ENCODE peak calls at places on chromosomes 7 and 10, in five cellular contexts. P is stomach, T is pancreas, M is PC-9, V is testis. L is an unnamed sample.

GRCh38 chr7:44867073-44867990 is 18.0 kb downstream of the PURB start:
- DNase-seq in P (no peak), T (no peak), V (no peak), M (peak), L (peak)

GRCh38 chr7:13312327-13312726 is 624.9 kb downstream of the ARL4A start:
- DNase-seq in T (no peak), P (no peak), V (no peak), M (no peak), L (no peak)

GRCh38 chr10:119509909-119510451 is 32.5 kb downstream of the RGS10 start:
- DNase-seq in V (no peak), P (peak), T (peak), M (peak), L (no peak)

GRCh38 chr10:124105045-124105444 is 11.6 kb upstream of the CHST15 start:
- DNase-seq in M (no peak), P (no peak), V (no peak), T (no peak), L (no peak)

GRCh38 chr7:7565746-7566650 is 686 bp upstream of the MIOS start:
- DNase-seq in V (no peak), T (peak), M (peak), P (peak), L (no peak)

GRCh38 chr10:87751274-87751673 is 66.8 kb downstream of the ATAD1 start:
- DNase-seq in P (no peak), M (no peak), T (no peak), V (no peak), L (no peak)

GRCh38 chr10:77332256-77332655 is 305.4 kb downstream of the KCNMA1 start:
- DNase-seq in M (no peak), V (no peak), P (no peak), T (peak), L (no peak)

GRCh38 chr7:151131622-151132293 is 35.7 kb downstream of the GBX1 start:
- DNase-seq in P (no peak), V (no peak), T (no peak), M (no peak), L (no peak)

GRCh38 chr10:114379631-114380041 is 24.7 kb downstream of the AFAP1L2 start:
- DNase-seq in V (no peak), M (no peak), T (no peak), P (no peak), L (no peak)

GRCh38 chr7:2803342-2803692 is 40.8 kb downstream of the GNA12 start:
- DNase-seq in M (no peak), V (no peak), P (no peak), T (no peak), L (no peak)

GRCh38 chr10:43343126-43343525 is 28.3 kb upstream of the FXYD4 start:
- DNase-seq in M (no peak), V (no peak), T (no peak), P (no peak), L (no peak)
- TF ChIP-seq CTCF in M (no peak), V (no peak), T (no peak), P (no peak), L (no peak)

DNA sequence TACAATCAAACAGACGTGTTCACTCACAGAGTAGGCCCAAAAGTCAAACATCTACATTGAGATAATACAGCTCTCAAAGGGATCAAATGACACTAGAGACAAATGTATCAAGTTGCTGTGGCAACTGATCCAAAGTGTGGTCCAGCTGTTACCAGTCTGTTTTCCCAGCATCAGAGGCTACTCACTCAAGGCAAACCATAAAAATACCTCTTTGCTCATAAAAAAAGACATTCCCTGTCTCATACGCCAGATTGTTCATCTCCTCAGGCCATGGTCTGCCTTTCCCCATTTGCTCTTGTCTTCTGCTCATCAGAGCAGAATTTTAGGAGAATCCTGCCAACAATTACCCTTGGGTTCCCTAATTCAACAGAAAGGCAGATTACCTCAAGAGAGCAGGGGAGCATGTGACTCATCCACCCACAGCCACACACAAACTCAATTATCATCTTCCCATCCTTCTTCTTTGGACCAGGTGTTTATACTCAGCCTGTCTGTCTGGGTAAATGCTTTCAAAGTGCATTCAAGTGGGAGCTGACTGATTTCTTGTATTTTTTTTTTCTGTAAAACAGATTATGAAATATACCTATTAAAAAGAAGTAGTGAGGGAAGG is 226.5 kb upstream of the HPS1 start:
- DNase-seq in P (no peak), M (no peak), V (no peak), T (no peak), L (no peak)
- H3K27ac ChIP-seq in P (no peak), M (no peak), V (no peak), T (no peak), L (no peak)

GRCh38 chr7:16803881-16804673 is 722 bp downstream of the AGR2 start:
- DNase-seq in P (no peak), V (no peak), M (peak), T (no peak), L (no peak)

GRCh38 chr7:16804674-16805439 is at the start of gene AGR2:
- DNase-seq in V (no peak), T (no peak), P (peak), M (peak), L (no peak)

GRCh38 chr7:16795624-16796023 is 9.2 kb downstream of the AGR2 start:
- DNase-seq in M (peak), T (no peak), P (no peak), V (no peak), L (no peak)

GRCh38 chr7:16801579-16801978 is 3.2 kb downstream of the AGR2 start:
- DNase-seq in P (no peak), V (no peak), M (no peak), T (no peak), L (no peak)

GRCh38 chr7:16801111-16801542 is 3.7 kb downstream of the AGR2 start:
- DNase-seq in T (no peak), P (no peak), V (no peak), M (peak), L (peak)
- TF ChIP-seq CTCF in T (peak), P (no peak), V (no peak), M (peak), L (peak)

GRCh38 chr7:116502201-116503096 is 2.9 kb downstream of the CAV2 start:
- DNase-seq in P (no peak), M (no peak), V (no peak), T (no peak), L (no peak)

GRCh38 chr7:116501425-116502167 is 2.1 kb downstream of the CAV2 start:
- DNase-seq in T (no peak), P (peak), V (no peak), M (no peak), L (no peak)

GRCh38 chr7:116503835-116504234 is 4.3 kb downstream of the CAV2 start:
- DNase-seq in M (no peak), T (no peak), V (no peak), P (no peak), L (no peak)

GRCh38 chr7:116505278-116505677 is 5.7 kb downstream of the CAV2 start:
- DNase-seq in T (no peak), P (no peak), V (no peak), M (no peak), L (no peak)

DNA sequence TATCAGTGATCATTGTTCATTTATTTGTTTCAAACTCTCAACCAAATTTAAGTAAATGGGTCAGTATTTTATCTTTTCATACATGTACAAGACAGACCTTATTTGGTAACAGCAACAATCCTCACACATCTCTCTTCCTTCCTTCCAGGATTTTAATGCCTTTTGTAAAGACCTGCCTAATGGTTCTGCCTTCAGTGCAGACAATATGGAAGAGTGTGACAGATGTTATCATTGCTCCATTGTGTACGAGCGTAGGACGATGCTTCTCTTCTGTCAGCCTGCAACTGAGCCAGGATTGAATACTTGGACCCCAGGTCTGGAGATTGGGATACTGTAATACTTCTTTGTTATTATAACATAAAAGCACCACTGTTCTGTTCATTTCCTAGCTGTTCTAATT is 6.3 kb downstream of the CAV2 start:
- DNase-seq in P (no peak), M (no peak), T (no peak), V (no peak), L (no peak)
- H3K27ac ChIP-seq in P (peak), M (no peak), T (no peak), V (no peak), L (no peak)

DNA sequence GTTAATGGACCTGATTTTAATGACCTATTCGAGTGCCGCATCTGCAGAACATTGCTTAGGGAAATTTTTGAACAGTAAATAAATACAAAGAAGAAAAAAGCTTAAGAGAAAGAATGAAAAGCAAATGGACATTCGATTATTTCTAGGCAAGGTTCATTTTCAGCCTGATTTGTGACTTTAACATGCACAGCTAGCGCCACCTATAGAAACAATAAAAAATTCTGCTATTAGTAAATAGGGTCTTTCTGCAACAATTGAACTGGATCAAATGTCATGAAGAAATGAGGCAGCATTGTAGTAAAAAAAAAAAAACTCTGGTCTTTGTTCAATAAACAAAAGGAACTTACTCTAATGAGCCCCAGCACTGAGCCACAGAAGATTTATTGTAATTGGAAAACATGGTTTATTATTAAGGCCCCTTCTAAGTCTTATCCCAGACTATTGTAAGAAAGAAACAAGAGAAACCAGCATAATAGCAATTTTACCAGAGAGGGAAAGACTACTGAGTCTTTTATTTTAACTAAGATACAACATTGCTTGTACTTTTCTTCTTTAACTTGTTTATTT is 41.4 kb upstream of the GHITM start:
- DNase-seq in V (no peak), T (no peak), P (no peak), M (no peak), L (no peak)
- TF ChIP-seq CTCF in V (peak), T (no peak), P (no peak), M (peak), L (peak)

GRCh38 chr7:104934665-104935064 is 79.3 kb upstream of the KMT2E start:
- DNase-seq in T (no peak), V (no peak), M (no peak), P (no peak), L (no peak)

GRCh38 chr7:104931181-104931781 is 82.7 kb upstream of the KMT2E start:
- DNase-seq in V (no peak), T (peak), P (peak), M (no peak), L (no peak)

GRCh38 chr7:104933022-104933421 is 81.0 kb upstream of the KMT2E start:
- DNase-seq in P (no peak), V (no peak), M (no peak), T (no peak), L (no peak)

GRCh38 chr7:104936546-104936945 is 77.5 kb upstream of the KMT2E start:
- DNase-seq in V (no peak), M (no peak), T (no peak), P (no peak), L (no peak)

DNA sequence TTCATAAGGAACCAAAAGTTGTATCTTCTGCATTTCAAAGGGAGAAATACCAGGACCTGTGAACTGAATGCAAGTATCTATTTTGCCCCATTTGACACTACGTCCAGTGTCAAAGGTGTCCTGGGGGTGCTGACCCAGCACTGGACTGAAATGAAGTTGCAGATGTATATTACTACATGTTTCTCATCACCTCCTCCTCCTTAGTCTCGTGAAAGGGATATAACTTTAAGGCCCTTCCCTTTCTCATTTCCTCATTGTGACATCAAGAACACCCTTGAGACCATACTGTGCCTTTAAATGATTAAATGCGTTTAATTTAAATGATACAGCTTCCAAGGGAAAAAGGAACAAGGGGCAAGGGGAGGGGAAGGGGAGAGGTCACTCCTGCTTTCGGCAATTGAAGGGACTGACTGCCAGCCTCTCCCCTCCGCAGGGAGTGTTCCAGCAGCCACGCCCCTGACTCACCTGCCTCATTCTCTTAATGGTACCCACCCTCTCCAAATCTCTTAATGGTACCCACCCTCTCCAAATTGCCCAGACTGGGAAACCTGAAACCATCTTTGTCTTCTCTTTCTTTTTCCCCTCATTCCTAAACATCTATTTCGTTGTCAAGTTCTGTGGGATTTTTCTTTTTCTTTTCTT is 80.5 kb upstream of the KMT2E start:
- DNase-seq in T (no peak), P (no peak), M (no peak), V (no peak), L (no peak)
- H3K27ac ChIP-seq in T (no peak), P (no peak), M (no peak), V (no peak), L (no peak)

GRCh38 chr7:522071-522937 is 2.7 kb upstream of the PDGFA start:
- DNase-seq in V (peak), P (peak), T (peak), M (peak), L (no peak)

GRCh38 chr7:519429-519973 is at the start of gene PDGFA:
- DNase-seq in P (peak), T (peak), M (no peak), V (no peak), L (no peak)

GRCh38 chr7:519974-520458 is 370 bp upstream of the PDGFA start:
- DNase-seq in T (peak), P (peak), V (no peak), M (no peak), L (no peak)

GRCh38 chr7:521221-522070 is 1.8 kb upstream of the PDGFA start:
- DNase-seq in T (peak), P (peak), M (no peak), V (peak), L (no peak)

GRCh38 chr7:520503-521161 is 986 bp upstream of the PDGFA start:
- DNase-seq in P (no peak), M (no peak), V (peak), T (no peak), L (no peak)
- TF ChIP-seq CTCF in P (no peak), M (no peak), V (no peak), T (no peak), L (no peak)

GRCh38 chr10:70552585-70552984 is 50.0 kb downstream of the PRF1 start:
- DNase-seq in M (no peak), P (no peak), T (no peak), V (no peak), L (peak)
- H3K27ac ChIP-seq in M (no peak), P (peak), T (no peak), V (no peak), L (peak)

L was measured in AG04450.